ENCODE peak calls at places on chromosomes 7 and 10, in eight cellular contexts. D, V, J, U, N, R, L and A are unnamed samples.
A peak's percentile ranks its signal among the peaks of the same experiment; 100 is the strongest.

GRCh38 chr10:68598978-68599753 is 39.0 kb downstream of the TET1 start:
- DNase-seq in D (peak; percentile 41), V (peak; percentile 78), J (peak; percentile 57), U (peak; percentile 48), N (peak; percentile 41), R (peak; percentile 33), L (no peak), A (peak; percentile 87)

GRCh38 chr10:101227765-101228681 is 1.2 kb downstream of the LBX1 start:
- DNase-seq in D (peak; percentile 34), V (no peak), J (no peak), U (no peak), N (peak; percentile 30), R (no peak), L (no peak), A (peak; percentile 8)

GRCh38 chr7:90178592-90179279 is 24.5 kb downstream of the STEAP1 start:
- DNase-seq in D (peak; percentile 89), V (no peak), J (no peak), U (peak; percentile 93), N (peak; percentile 95), R (peak; percentile 90), L (peak; percentile 97), A (peak; percentile 56)

GRCh38 chr10:627032-627992 is 62.2 kb downstream of the DIP2C start:
- DNase-seq in D (no peak), V (no peak), J (no peak), U (no peak), N (no peak), R (no peak), L (no peak), A (no peak)

GRCh38 chr7:124765401-124766352 is at the start of gene GPR37:
- DNase-seq in D (peak; percentile 83), V (peak; percentile 87), J (peak; percentile 85), U (peak; percentile 58), N (peak; percentile 44), R (peak; percentile 37), L (peak; percentile 32), A (peak; percentile 59)

GRCh38 chr10:29648114-29648982 is 13.6 kb upstream of the SVIL start:
- DNase-seq in D (no peak), V (no peak), J (no peak), U (peak; percentile 62), N (peak; percentile 44), R (peak; percentile 49), L (no peak), A (peak; percentile 28)

GRCh38 chr10:1203216-1203615 is 147.0 kb downstream of the WDR37 start:
- DNase-seq in D (no peak), V (peak; percentile 61), J (no peak), U (no peak), N (no peak), R (no peak), L (no peak), A (no peak)

GRCh38 chr7:82697897-82698296 is 254.3 kb upstream of the CACNA2D1 start:
- DNase-seq in D (peak; percentile 14), V (no peak), J (no peak), U (peak; percentile 78), N (peak; percentile 28), R (peak; percentile 70), L (no peak), A (no peak)

GRCh38 chr7:94662548-94662947 is 6.6 kb upstream of the SGCE start:
- DNase-seq in D (no peak), V (no peak), J (no peak), U (no peak), N (no peak), R (no peak), L (no peak), A (no peak)

GRCh38 chr7:64639267-64640001 is 26.5 kb upstream of the ZNF107 start:
- DNase-seq in D (peak; percentile 66), V (no peak), J (no peak), U (no peak), N (no peak), R (no peak), L (no peak), A (no peak)

GRCh38 chr7:135282621-135283295 is 49.1 kb downstream of the STRA8 start:
- DNase-seq in D (peak; percentile 49), V (no peak), J (no peak), U (peak; percentile 49), N (peak; percentile 44), R (peak; percentile 42), L (no peak), A (no peak)

GRCh38 chr7:140230517-140230861 is 53.7 kb upstream of the KDM7A start:
- DNase-seq in D (no peak), V (peak; percentile 86), J (no peak), U (no peak), N (peak; percentile 64), R (no peak), L (no peak), A (peak; percentile 58)

GRCh38 chr7:22356855-22357310 is at the start of gene RAPGEF5:
- DNase-seq in D (peak; percentile 66), V (peak; percentile 84), J (peak; percentile 63), U (peak; percentile 22), N (peak; percentile 51), R (no peak), L (peak; percentile 10), A (peak; percentile 11)

GRCh38 chr7:55081067-55081853 is 62.4 kb downstream of the EGFR start:
- DNase-seq in D (no peak), V (no peak), J (no peak), U (no peak), N (no peak), R (no peak), L (no peak), A (peak; percentile 7)

GRCh38 chr7:147756290-147756689 is 834.3 kb upstream of the C7orf33 start:
- DNase-seq in D (no peak), V (no peak), J (no peak), U (no peak), N (no peak), R (no peak), L (no peak), A (no peak)

GRCh38 chr7:18345641-18346234 is 149.8 kb upstream of the HDAC9 start:
- DNase-seq in D (peak; percentile 36), V (no peak), J (peak; percentile 57), U (peak; percentile 36), N (peak; percentile 69), R (peak; percentile 6), L (peak; percentile 46), A (peak; percentile 82)

GRCh38 chr7:155516466-155516865 is 29.9 kb downstream of the CNPY1 start:
- DNase-seq in D (no peak), V (peak; percentile 39), J (no peak), U (no peak), N (no peak), R (no peak), L (no peak), A (no peak)

GRCh38 chr7:130445008-130445407 is 4.2 kb upstream of the CEP41 start:
- DNase-seq in D (no peak), V (no peak), J (no peak), U (no peak), N (no peak), R (no peak), L (no peak), A (no peak)

GRCh38 chr7:140475747-140476333 is 3.5 kb downstream of the MKRN1 start:
- DNase-seq in D (peak; percentile 47), V (no peak), J (no peak), U (peak; percentile 21), N (peak; percentile 66), R (peak; percentile 7), L (peak; percentile 31), A (peak; percentile 77)

GRCh38 chr7:7292608-7293007 is 110.3 kb downstream of the C1GALT1 start:
- DNase-seq in D (no peak), V (no peak), J (no peak), U (no peak), N (no peak), R (no peak), L (no peak), A (no peak)
- H3K9ac ChIP-seq in D (no peak overlapping the region), V (no peak overlapping the region), J (no peak overlapping the region), U (no peak overlapping the region), N (no peak overlapping the region), R (no peak overlapping the region), L (no peak overlapping the region), A (no peak overlapping the region)

GRCh38 chr10:37146443-37146842 is 21.0 kb downstream of the ANKRD30A start:
- DNase-seq in D (no peak), V (no peak), J (no peak), U (no peak), N (no peak), R (no peak), L (no peak), A (no peak)
- H3K9me3 ChIP-seq in D (peaks cover 7% of the 10 kb centered on the region), V (no peaks in the 10 kb centered on the region), J (peaks cover 42% of the 10 kb centered on the region), U (no peaks in the 10 kb centered on the region), N (peaks cover 4% of the 10 kb centered on the region), R (no peaks in the 10 kb centered on the region), L (peaks cover 6% of the 10 kb centered on the region), A (no peaks in the 10 kb centered on the region)

GRCh38 chr10:43135064-43135463 is 3.2 kb upstream of the CSGALNACT2 start:
- DNase-seq in D (no peak), V (no peak), J (no peak), U (no peak), N (no peak), R (no peak), L (no peak), A (no peak)
- H3K4me1 ChIP-seq in D (peaks cover 6% of the 10 kb centered on the region), V (peaks cover 8% of the 10 kb centered on the region), J (no peaks in the 10 kb centered on the region), U (no peaks in the 10 kb centered on the region), N (peaks cover 18% of the 10 kb centered on the region), R (no peaks in the 10 kb centered on the region), L (peaks cover 3% of the 10 kb centered on the region), A (peaks cover 20% of the 10 kb centered on the region)

DNA sequence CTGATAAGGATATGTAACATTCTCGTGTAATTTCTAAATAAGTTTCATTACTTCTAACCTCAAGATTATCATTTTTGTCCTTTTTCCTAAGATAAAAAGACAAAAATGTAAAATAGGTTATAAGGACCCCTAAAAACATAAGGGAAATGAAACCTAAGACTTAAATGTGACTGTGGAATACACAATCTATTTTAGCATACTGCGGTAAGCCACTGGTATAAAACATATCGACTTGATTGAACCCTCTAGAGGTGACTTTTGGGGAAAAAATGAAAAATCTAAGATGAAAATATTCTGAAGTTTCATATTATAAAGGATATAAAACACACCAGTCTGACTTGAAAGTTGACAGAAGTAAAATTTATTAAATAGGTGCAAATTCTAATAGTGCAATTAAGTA is 1.9 kb downstream of the NAMPT start:
- DNase-seq in D (no peak), V (no peak), J (no peak), U (no peak), N (no peak), R (no peak), L (no peak), A (no peak)
- H3K9ac ChIP-seq in D (peak overlapping the region; percentile 99), V (no peak overlapping the region), J (no peak overlapping the region), U (no peak overlapping the region), N (peak overlapping the region; percentile 97), R (no peak overlapping the region), L (peak overlapping the region; percentile 86), A (peak overlapping the region; percentile 90)